ENCODE peak calls at places on chromosomes 4 and X, in four cellular contexts. One of them, this sample, is unnamed.

GRCh38 chr4:13968723-13969122 is 341.2 kb upstream of the BOD1L1 start:
- DNase-seq in right lobe of liver: no peak
- DNase-seq in OCI-LY7: no peak
- DNase-seq in epithelial cell of esophagus: peak
- DNase-seq in this sample: no peak

GRCh38 chrX:120561634-120562568 is 1.1 kb upstream of the CUL4B start:
- DNase-seq in OCI-LY7: peak
- DNase-seq in right lobe of liver: no peak
- DNase-seq in epithelial cell of esophagus: no peak
- DNase-seq in this sample: no peak

GRCh38 chr4:2537011-2537830 is 774 bp downstream of the FAM193A start:
- DNase-seq in epithelial cell of esophagus: peak
- DNase-seq in OCI-LY7: peak
- DNase-seq in right lobe of liver: peak
- DNase-seq in this sample: no peak

GRCh38 chrX:72394518-72395163 is 88.9 kb upstream of the CITED1 start:
- DNase-seq in right lobe of liver: no peak
- DNase-seq in epithelial cell of esophagus: no peak
- DNase-seq in OCI-LY7: no peak
- DNase-seq in this sample: peak

GRCh38 chrX:57651169-57651919 is 28.7 kb downstream of the NLRP2B start:
- DNase-seq in right lobe of liver: no peak
- DNase-seq in OCI-LY7: no peak
- DNase-seq in epithelial cell of esophagus: no peak
- DNase-seq in this sample: no peak

GRCh38 chrX:9339603-9340569 is 125.0 kb upstream of the TBL1X start:
- DNase-seq in epithelial cell of esophagus: no peak
- DNase-seq in OCI-LY7: no peak
- DNase-seq in right lobe of liver: no peak
- DNase-seq in this sample: no peak

GRCh38 chr4:114782842-114783595 is 184.4 kb downstream of the UGT8 start:
- DNase-seq in OCI-LY7: no peak
- DNase-seq in right lobe of liver: no peak
- DNase-seq in epithelial cell of esophagus: no peak
- DNase-seq in this sample: no peak

GRCh38 chrX:30918480-30918879 is 29.4 kb upstream of the TAB3 start:
- DNase-seq in OCI-LY7: no peak
- DNase-seq in right lobe of liver: no peak
- DNase-seq in epithelial cell of esophagus: no peak
- DNase-seq in this sample: no peak

GRCh38 chr4:20662851-20663250 is 37.4 kb upstream of the PACRGL start:
- DNase-seq in OCI-LY7: no peak
- DNase-seq in epithelial cell of esophagus: peak
- DNase-seq in right lobe of liver: no peak
- DNase-seq in this sample: no peak

GRCh38 chrX:101619336-101619735 is 1.5 kb upstream of the ARMCX6 start:
- DNase-seq in right lobe of liver: no peak
- DNase-seq in epithelial cell of esophagus: no peak
- DNase-seq in OCI-LY7: peak
- DNase-seq in this sample: no peak

GRCh38 chr4:10045481-10045880 is 24.2 kb upstream of the SLC2A9 start:
- DNase-seq in epithelial cell of esophagus: peak
- DNase-seq in right lobe of liver: no peak
- DNase-seq in OCI-LY7: no peak
- DNase-seq in this sample: no peak

GRCh38 chr4:29966386-29966785 is 753.8 kb upstream of the PCDH7 start:
- DNase-seq in epithelial cell of esophagus: no peak
- DNase-seq in OCI-LY7: no peak
- DNase-seq in right lobe of liver: no peak
- DNase-seq in this sample: no peak

GRCh38 chr4:109462297-109462696 is 28.7 kb downstream of the SEC24B start:
- DNase-seq in epithelial cell of esophagus: no peak
- DNase-seq in OCI-LY7: no peak
- DNase-seq in right lobe of liver: no peak
- DNase-seq in this sample: no peak

GRCh38 chr4:81180916-81181315 is 34.1 kb downstream of the PRKG2 start:
- DNase-seq in OCI-LY7: no peak
- DNase-seq in right lobe of liver: no peak
- DNase-seq in epithelial cell of esophagus: no peak
- DNase-seq in this sample: no peak

GRCh38 chr4:1804638-1805492 is 11.8 kb downstream of the FGFR3 start:
- DNase-seq in right lobe of liver: no peak
- DNase-seq in epithelial cell of esophagus: no peak
- DNase-seq in OCI-LY7: no peak
- DNase-seq in this sample: no peak

GRCh38 chr4:107270614-107271013 is 234.5 kb upstream of the DKK2 start:
- DNase-seq in right lobe of liver: no peak
- DNase-seq in epithelial cell of esophagus: no peak
- DNase-seq in OCI-LY7: no peak
- DNase-seq in this sample: no peak

GRCh38 chr4:38967260-38968095 is 64.7 kb downstream of the TMEM156 start:
- DNase-seq in epithelial cell of esophagus: peak
- DNase-seq in right lobe of liver: no peak
- DNase-seq in OCI-LY7: no peak
- DNase-seq in this sample: peak

GRCh38 chr4:136755531-136755916 is 776.8 kb downstream of the PCDH18 start:
- DNase-seq in right lobe of liver: no peak
- DNase-seq in epithelial cell of esophagus: no peak
- DNase-seq in OCI-LY7: no peak
- DNase-seq in this sample: no peak

GRCh38 chr4:86358176-86358701 is 1.6 kb downstream of the MAPK10 start:
- DNase-seq in OCI-LY7: no peak
- DNase-seq in right lobe of liver: no peak
- DNase-seq in epithelial cell of esophagus: no peak
- DNase-seq in this sample: no peak

GRCh38 chrX:109889289-109890006 is 113.5 kb upstream of the TMEM164 start:
- DNase-seq in epithelial cell of esophagus: peak
- DNase-seq in right lobe of liver: peak
- DNase-seq in OCI-LY7: peak
- DNase-seq in this sample: no peak

GRCh38 chr4:173367285-173367684 is 3.5 kb upstream of the SAP30 start:
- DNase-seq in OCI-LY7: peak
- DNase-seq in right lobe of liver: no peak
- DNase-seq in epithelial cell of esophagus: peak
- DNase-seq in this sample: no peak

GRCh38 chr4:38072578-38072977 is 112.4 kb downstream of the PTTG2 start:
- DNase-seq in right lobe of liver: no peak
- DNase-seq in OCI-LY7: no peak
- DNase-seq in epithelial cell of esophagus: no peak
- DNase-seq in this sample: no peak

GRCh38 chr4:16686195-16686594 is 212.2 kb downstream of the LDB2 start:
- DNase-seq in epithelial cell of esophagus: no peak
- DNase-seq in OCI-LY7: no peak
- DNase-seq in right lobe of liver: no peak
- DNase-seq in this sample: peak

GRCh38 chr4:66694716-66695115 is 850.6 kb downstream of the CENPC start:
- DNase-seq in OCI-LY7: no peak
- DNase-seq in epithelial cell of esophagus: no peak
- DNase-seq in right lobe of liver: no peak
- DNase-seq in this sample: no peak

GRCh38 chr4:103499094-103499493 is 220.7 kb downstream of the TACR3 start:
- DNase-seq in OCI-LY7: no peak
- DNase-seq in epithelial cell of esophagus: no peak
- DNase-seq in right lobe of liver: no peak
- DNase-seq in this sample: no peak

GRCh38 chr4:100842856-100843255 is 325.0 kb upstream of the EMCN start:
- DNase-seq in right lobe of liver: no peak
- DNase-seq in OCI-LY7: no peak
- DNase-seq in epithelial cell of esophagus: no peak
- DNase-seq in this sample: no peak

GRCh38 chr4:181677203-181677602 is 566.0 kb upstream of the TENM3 start:
- DNase-seq in epithelial cell of esophagus: no peak
- DNase-seq in OCI-LY7: no peak
- DNase-seq in right lobe of liver: no peak
- DNase-seq in this sample: no peak

GRCh38 chr4:10102193-10102980 is 14.2 kb downstream of the WDR1 start:
- DNase-seq in OCI-LY7: no peak
- DNase-seq in epithelial cell of esophagus: no peak
- DNase-seq in right lobe of liver: no peak
- DNase-seq in this sample: no peak

GRCh38 chr4:77921701-77922100 is 59.1 kb downstream of the MRPL1 start:
- DNase-seq in right lobe of liver: no peak
- DNase-seq in OCI-LY7: no peak
- DNase-seq in epithelial cell of esophagus: peak
- DNase-seq in this sample: peak

GRCh38 chrX:108722561-108722960 is 13.8 kb downstream of the IRS4 start:
- DNase-seq in OCI-LY7: no peak
- DNase-seq in epithelial cell of esophagus: no peak
- DNase-seq in right lobe of liver: no peak
- DNase-seq in this sample: no peak

GRCh38 chrX:55489315-55490009 is at the start of gene USP51:
- DNase-seq in right lobe of liver: peak
- DNase-seq in OCI-LY7: peak
- DNase-seq in epithelial cell of esophagus: no peak
- DNase-seq in this sample: no peak

DNA sequence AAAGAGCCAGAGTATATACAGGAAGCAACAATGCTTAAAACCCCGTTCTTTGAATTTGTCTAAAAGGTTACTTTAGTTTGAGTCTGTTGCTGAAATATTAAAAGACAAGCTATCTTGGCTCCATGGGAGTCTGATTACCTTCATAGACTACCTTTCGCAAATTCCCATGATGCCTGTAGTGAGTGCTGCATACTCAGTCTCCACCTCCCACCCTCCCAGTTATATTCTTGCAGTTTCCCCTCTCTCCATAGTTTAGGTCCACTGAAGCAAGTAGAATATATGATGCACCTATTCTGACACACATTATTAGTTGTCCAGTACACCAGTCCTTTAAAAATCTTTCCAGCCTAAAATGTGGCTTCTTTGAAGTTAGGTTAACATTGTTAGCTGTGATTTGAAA is 2.4 kb downstream of the CNKSR2 start:
- DNase-seq in epithelial cell of esophagus: no peak
- DNase-seq in right lobe of liver: no peak
- DNase-seq in OCI-LY7: no peak
- DNase-seq in this sample: no peak
- H3K4me3 ChIP-seq in epithelial cell of esophagus: no peak
- H3K4me3 ChIP-seq in right lobe of liver: no peak
- H3K4me3 ChIP-seq in OCI-LY7: no peak
- H3K4me3 ChIP-seq in this sample: no peak

GRCh38 chrX:137194164-137194563 is 160.4 kb upstream of the GPR101 start:
- DNase-seq in epithelial cell of esophagus: peak
- DNase-seq in OCI-LY7: peak
- DNase-seq in right lobe of liver: no peak
- DNase-seq in this sample: no peak
- TF ChIP-seq CTCF in epithelial cell of esophagus: peak
- TF ChIP-seq CTCF in OCI-LY7: peak
- TF ChIP-seq CTCF in right lobe of liver: peak
- TF ChIP-seq CTCF in this sample: peak

GRCh38 chr4:78936989-78937388 is 2.2 kb downstream of the PAQR3 start:
- DNase-seq in epithelial cell of esophagus: no peak
- DNase-seq in OCI-LY7: no peak
- DNase-seq in right lobe of liver: no peak
- DNase-seq in this sample: no peak
- H3K4me3 ChIP-seq in epithelial cell of esophagus: no peak
- H3K4me3 ChIP-seq in OCI-LY7: no peak
- H3K4me3 ChIP-seq in right lobe of liver: no peak
- H3K4me3 ChIP-seq in this sample: no peak

GRCh38 chrX:16138108-16138427 is 14.7 kb downstream of the GRPR start:
- DNase-seq in right lobe of liver: no peak
- DNase-seq in epithelial cell of esophagus: peak
- DNase-seq in OCI-LY7: peak
- DNase-seq in this sample: no peak
- TF ChIP-seq CTCF in right lobe of liver: peak
- TF ChIP-seq CTCF in epithelial cell of esophagus: peak
- TF ChIP-seq CTCF in OCI-LY7: peak
- TF ChIP-seq CTCF in this sample: peak